ENCODE peak calls at places on chromosomes 12 and 14, in eight cellular contexts. R is prostate gland, U is kidney epithelial cell, Y is HepG2, Z is epithelial cell of proximal tubule, L is left ventricle myocardium inferior, X is AG09319, V is AG04450. J is an unnamed sample.

GRCh38 chr12:11746024-11746771 is 96.7 kb downstream of the ETV6 start:
- DNase-seq in R (peak), U (peak), Y (no peak), Z (peak), L (no peak), X (no peak), V (no peak), J (no peak)

GRCh38 chr14:100900837-100901390 is 2.6 kb downstream of the RTL1 start:
- DNase-seq in R (peak), U (no peak), Y (peak), Z (no peak), L (no peak), X (no peak), V (no peak), J (peak)

GRCh38 chr12:115495300-115495699 is 782.2 kb downstream of the MED13L start:
- DNase-seq in R (no peak), U (no peak), Y (no peak), Z (no peak), L (no peak), X (no peak), V (no peak), J (no peak)

GRCh38 chr14:22560638-22561365 is 28.2 kb downstream of the DAD1 start:
- DNase-seq in R (peak), U (no peak), Y (peak), Z (no peak), L (no peak), X (no peak), V (no peak), J (peak)

GRCh38 chr12:49055978-49056754 is 4.4 kb downstream of the KMT2D start:
- DNase-seq in R (peak), U (no peak), Y (peak), Z (no peak), L (peak), X (peak), V (peak), J (peak)

GRCh38 chr12:8088574-8088973 is 6.5 kb downstream of the NECAP1 start:
- DNase-seq in R (no peak), U (no peak), Y (no peak), Z (no peak), L (no peak), X (no peak), V (no peak), J (peak)

GRCh38 chr12:118979763-118980406 is 1.5 kb upstream of the SRRM4 start:
- DNase-seq in R (peak), U (no peak), Y (peak), Z (peak), L (no peak), X (no peak), V (no peak), J (peak)

GRCh38 chr12:114166360-114166759 is 200.2 kb upstream of the RBM19 start:
- DNase-seq in R (no peak), U (no peak), Y (peak), Z (no peak), L (no peak), X (no peak), V (peak), J (peak)

GRCh38 chr12:132593938-132594358 is 16.4 kb downstream of the LRCOL1 start:
- DNase-seq in R (peak), U (peak), Y (peak), Z (peak), L (peak), X (peak), V (peak), J (peak)

GRCh38 chr12:13124661-13125505 is 21.4 kb upstream of the GSG1 start:
- DNase-seq in R (no peak), U (peak), Y (no peak), Z (peak), L (no peak), X (no peak), V (peak), J (no peak)

GRCh38 chr14:20998674-20999366 is at the start of gene SLC39A2:
- DNase-seq in R (peak), U (peak), Y (no peak), Z (no peak), L (peak), X (peak), V (no peak), J (no peak)

GRCh38 chr12:132484891-132485441 is 5.0 kb upstream of the FBRSL1 start:
- DNase-seq in R (no peak), U (no peak), Y (no peak), Z (no peak), L (no peak), X (no peak), V (no peak), J (no peak)

GRCh38 chr12:10214131-10214876 is 1.6 kb downstream of the GABARAPL1 start:
- DNase-seq in R (no peak), U (no peak), Y (no peak), Z (peak), L (no peak), X (no peak), V (no peak), J (peak)

GRCh38 chr12:27578689-27579372 is 54.8 kb downstream of the PPFIBP1 start:
- DNase-seq in R (no peak), U (no peak), Y (no peak), Z (no peak), L (no peak), X (no peak), V (no peak), J (no peak)
- TF ChIP-seq CTCF in R (no peak), U (no peak), Y (no peak), Z (no peak), L (no peak), X (no peak), V (no peak), J (no peak)

GRCh38 chr12:52952082-52952801 is 3.3 kb downstream of the KRT18 start:
- DNase-seq in R (peak), U (no peak), Y (no peak), Z (no peak), L (no peak), X (no peak), V (no peak), J (peak)
- TF ChIP-seq CTCF in R (no peak), U (peak), Y (peak), Z (peak), L (peak), X (no peak), V (no peak), J (peak)

GRCh38 chr12:109931143-109931542 is 31.1 kb downstream of the TCHP start:
- DNase-seq in R (no peak), U (no peak), Y (no peak), Z (no peak), L (no peak), X (no peak), V (no peak), J (no peak)
- TF ChIP-seq CTCF in R (no peak), U (no peak), Y (no peak), Z (no peak), L (no peak), X (no peak), V (no peak), J (no peak)

DNA sequence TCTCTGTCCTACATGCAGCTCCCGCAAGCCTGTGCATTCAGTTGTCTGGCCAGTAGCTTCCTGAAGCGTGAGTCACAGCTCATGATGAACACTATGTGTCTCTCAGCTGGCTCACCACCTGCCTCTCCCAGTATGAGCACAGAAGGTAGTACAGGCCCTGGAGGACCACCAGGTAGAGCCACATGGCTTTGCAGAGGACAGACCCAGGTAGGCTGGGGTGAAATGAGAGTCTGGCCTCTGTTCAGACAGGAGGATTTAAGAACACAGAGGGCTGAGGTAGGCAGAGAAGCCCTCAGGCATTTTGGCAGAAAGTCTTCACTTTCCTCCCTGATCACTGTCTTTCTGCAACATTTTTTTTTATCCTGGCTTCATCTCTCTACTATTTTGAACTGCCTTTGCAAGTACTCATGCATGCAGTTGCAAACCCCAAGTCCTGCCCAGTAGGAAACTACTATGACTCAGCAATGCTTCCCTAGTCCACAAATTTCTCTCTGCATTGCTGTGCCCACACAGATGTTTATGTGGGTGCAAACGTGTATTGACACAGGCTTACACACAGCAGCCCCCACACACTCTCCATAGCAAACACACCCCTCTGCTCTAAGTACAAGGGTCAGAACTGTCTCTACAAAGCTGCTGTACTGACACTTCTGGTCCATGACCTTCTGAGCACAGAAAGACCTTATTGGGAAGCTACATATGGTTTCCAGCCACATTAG is 7.2 kb upstream of the SDR9C7 start:
- DNase-seq in R (peak), U (peak), Y (peak), Z (peak), L (no peak), X (no peak), V (no peak), J (no peak)
- TF ChIP-seq CTCF in R (no peak), U (no peak), Y (peak), Z (no peak), L (no peak), X (no peak), V (no peak), J (no peak)

GRCh38 chr12:62123721-62124203 is 136.4 kb upstream of the USP15 start:
- DNase-seq in R (no peak), U (peak), Y (peak), Z (peak), L (no peak), X (peak), V (peak), J (peak)
- TF ChIP-seq CTCF in R (no peak), U (peak), Y (peak), Z (peak), L (peak), X (peak), V (peak), J (peak)

DNA sequence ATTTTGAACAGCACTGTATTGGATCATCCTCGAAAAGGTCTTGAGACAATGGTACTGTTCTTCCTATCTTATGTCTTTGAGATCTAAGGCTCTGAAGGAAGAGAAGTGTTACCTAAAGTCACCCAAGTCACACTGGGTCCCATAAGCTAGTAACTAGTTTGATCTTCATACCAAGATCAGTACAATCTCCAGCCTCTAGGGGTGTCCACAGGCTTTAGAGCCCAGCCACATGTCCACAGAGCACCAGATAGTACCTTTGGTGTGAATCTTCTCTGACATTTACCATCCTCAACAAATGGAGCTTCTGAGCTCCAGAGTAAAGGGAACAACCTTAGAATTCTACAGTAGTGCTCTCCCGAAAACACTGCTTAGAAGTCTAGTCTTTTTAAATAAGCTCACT is 78.7 kb downstream of the KSR2 start:
- DNase-seq in R (no peak), U (no peak), Y (no peak), Z (no peak), L (no peak), X (no peak), V (no peak), J (no peak)
- TF ChIP-seq CTCF in R (no peak), U (no peak), Y (no peak), Z (peak), L (no peak), X (no peak), V (peak), J (no peak)

GRCh38 chr14:31561155-31561846 is at the start of gene NUBPL:
- DNase-seq in R (peak), U (peak), Y (peak), Z (peak), L (peak), X (peak), V (peak), J (peak)
- TF ChIP-seq CTCF in R (no peak), U (no peak), Y (peak), Z (no peak), L (no peak), X (no peak), V (no peak), J (no peak)